ENCODE peak calls at places on chromosome 7, in four cellular contexts. U is GM12878, C is K562, R is H1. D is an unnamed sample.

GRCh38 chr7:27661776-27662489 is 750 bp downstream of the HIBADH start:
- DNase-seq in C (peak; percentile 29), U (no peak), R (no peak), D (peak; percentile 19)

GRCh38 chr7:25009271-25009670 is 29.3 kb upstream of the OSBPL3 start:
- DNase-seq in R (no peak), C (no peak), U (no peak), D (peak; percentile 98)

GRCh38 chr7:46879783-46880182 is 702.1 kb downstream of the TNS3 start:
- DNase-seq in R (no peak), U (no peak), C (no peak), D (no peak)

GRCh38 chr7:145216876-145217275 is 381.0 kb upstream of the TPK1 start:
- DNase-seq in U (no peak), C (no peak), R (no peak), D (no peak)

GRCh38 chr7:64868469-64868868 is 34.6 kb upstream of the ZNF273 start:
- DNase-seq in R (no peak), C (no peak), U (no peak), D (no peak)

GRCh38 chr7:28411876-28412662 is at the start of gene CREB5:
- DNase-seq in C (no peak), R (no peak), U (no peak), D (peak; percentile 42)

GRCh38 chr7:127708788-127709187 is 56.8 kb downstream of the SND1 start:
- DNase-seq in R (peak; percentile 79), C (peak; percentile 75), U (peak; percentile 34), D (peak; percentile 86)

GRCh38 chr7:90297118-90297517 is 24.0 kb downstream of the FAM237B start:
- DNase-seq in C (no peak), U (no peak), R (no peak), D (no peak)

GRCh38 chr7:45246339-45246738 is 88.7 kb downstream of the RAMP3 start:
- DNase-seq in R (no peak), C (no peak), U (no peak), D (no peak)

GRCh38 chr7:94288091-94288490 is 106.6 kb upstream of the COL1A2 start:
- DNase-seq in R (no peak), U (no peak), C (no peak), D (peak; percentile 34)

GRCh38 chr7:82444220-82445049 is 858 bp upstream of the CACNA2D1 start:
- DNase-seq in R (no peak), U (no peak), C (no peak), D (no peak)

GRCh38 chr7:76364198-76364584 is 5.4 kb upstream of the YWHAG start:
- DNase-seq in U (no peak), C (no peak), R (no peak), D (peak; percentile 68)

GRCh38 chr7:69561256-69561655 is 37.0 kb upstream of the AUTS2 start:
- DNase-seq in R (no peak), U (no peak), C (no peak), D (no peak)

GRCh38 chr7:141674702-141675101 is 27.3 kb downstream of the DENND11 start:
- DNase-seq in C (peak; percentile 52), R (peak; percentile 71), U (no peak), D (no peak)

GRCh38 chr7:25124485-25125136 is 449 bp downstream of the CYCS start:
- DNase-seq in R (no peak), U (no peak), C (peak; percentile 38), D (no peak)

GRCh38 chr7:64892666-64893269 is 10.3 kb upstream of the ZNF273 start:
- DNase-seq in U (no peak), R (no peak), C (no peak), D (no peak)

GRCh38 chr7:124031919-124032318 is 948 bp downstream of the TMEM229A start:
- DNase-seq in U (no peak), C (no peak), R (no peak), D (no peak)

GRCh38 chr7:66899552-66900280 is 21.3 kb upstream of the TMEM248 start:
- DNase-seq in R (no peak), C (no peak), U (no peak), D (no peak)

GRCh38 chr7:50486512-50486911 is 36.4 kb upstream of the FIGNL1 start:
- DNase-seq in U (no peak), R (no peak), C (no peak), D (no peak)

GRCh38 chr7:123624527-123625183 is 23.0 kb downstream of the ASB15 start:
- DNase-seq in C (peak; percentile 81), R (peak; percentile 83), U (peak; percentile 25), D (peak; percentile 25)

GRCh38 chr7:92695308-92696261 is 105.4 kb upstream of the FAM133B start:
- DNase-seq in R (peak; percentile 61), C (no peak), U (no peak), D (peak; percentile 90)

GRCh38 chr7:148803094-148803493 is 81.0 kb downstream of the EZH2 start:
- DNase-seq in R (no peak), U (no peak), C (no peak), D (no peak)

GRCh38 chr7:29115130-29115529 is 31.2 kb downstream of the CPVL start:
- DNase-seq in C (no peak), R (no peak), U (no peak), D (no peak)

GRCh38 chr7:121406866-121407439 is 10.8 kb upstream of the FAM3C start:
- DNase-seq in R (no peak), C (no peak), U (no peak), D (no peak)

GRCh38 chr7:108291791-108292440 is 161.8 kb upstream of the LAMB4 start:
- DNase-seq in U (no peak), R (no peak), C (no peak), D (no peak)

GRCh38 chr7:121499526-121500123 is 103.5 kb upstream of the FAM3C start:
- DNase-seq in U (no peak), C (no peak), R (no peak), D (no peak)

GRCh38 chr7:46747222-46747621 is 826.1 kb upstream of the IGFBP3 start:
- DNase-seq in C (no peak), U (no peak), R (no peak), D (no peak)

GRCh38 chr7:138750473-138750872 is 47.3 kb upstream of the TMEM213 start:
- DNase-seq in R (no peak), C (no peak), U (no peak), D (no peak)

GRCh38 chr7:129664029-129665012 is 52.8 kb downstream of the NRF1 start:
- DNase-seq in U (peak; percentile 11), C (peak; percentile 57), R (no peak), D (peak; percentile 83)

GRCh38 chr7:70044525-70044924 is 446.2 kb downstream of the AUTS2 start:
- DNase-seq in U (no peak), R (no peak), C (no peak), D (no peak)

GRCh38 chr7:151736403-151736909 is 140.5 kb downstream of the PRKAG2 start:
- DNase-seq in R (peak; percentile 58), C (no peak), U (no peak), D (peak; percentile 96)
- TF ChIP-seq CHD1 in R (no peak), C (no peak), U (no peak), D (no peak)

GRCh38 chr7:157633465-157634185 is 296.8 kb downstream of the DNAJB6 start:
- DNase-seq in C (no peak), U (no peak), R (no peak), D (no peak)
- TF ChIP-seq CHD1 in C (no peak), U (no peak), R (no peak), D (no peak)

DNA sequence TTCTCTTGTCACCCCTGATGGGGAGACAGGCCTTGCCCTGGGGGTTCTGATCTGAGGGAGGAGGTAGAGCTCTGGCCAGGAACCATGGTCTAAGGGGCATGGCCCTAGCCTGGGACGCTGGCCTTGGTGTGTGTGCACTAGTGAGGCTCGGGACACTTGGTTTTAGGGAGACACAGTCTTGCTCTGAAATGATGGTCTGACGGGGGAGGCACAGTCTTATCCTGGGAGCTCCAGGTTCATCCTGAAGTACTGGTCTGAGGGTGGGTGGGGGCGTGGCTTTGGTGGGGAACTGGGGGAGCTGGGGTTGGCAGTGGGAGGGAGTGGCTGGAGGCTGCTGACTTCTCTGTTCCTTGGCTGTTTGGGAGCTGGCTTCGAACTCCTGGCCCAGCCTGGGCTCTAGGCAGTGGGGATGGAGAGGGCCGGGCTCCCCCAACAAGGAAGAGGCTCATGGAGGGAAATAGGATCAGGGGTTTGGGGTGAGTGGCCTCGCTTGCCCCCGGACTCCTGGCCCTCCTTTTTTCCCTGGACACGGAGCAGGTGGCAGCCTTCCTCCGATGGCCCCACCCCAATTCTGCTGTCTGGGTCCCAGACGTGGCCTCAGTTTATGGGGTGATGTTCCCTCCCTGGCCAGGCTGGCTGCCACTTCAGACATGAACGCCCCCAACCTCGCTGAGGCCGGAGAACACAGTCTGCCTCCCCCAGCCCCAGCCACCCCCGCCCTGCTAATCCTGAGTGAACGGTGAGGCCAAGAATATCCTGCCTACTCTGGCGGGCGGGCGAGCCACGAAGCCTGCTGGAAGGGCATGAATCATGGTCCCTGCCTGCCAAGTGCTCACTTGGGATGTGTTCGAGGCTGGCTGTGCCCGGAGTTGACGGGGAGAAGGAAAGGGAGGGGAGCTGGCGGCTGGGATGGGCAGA is 43.5 kb downstream of the TMEM270 start:
- DNase-seq in C (no peak), R (no peak), U (no peak), D (no peak)
- TF ChIP-seq CHD1 in C (no peak), R (no peak), U (no peak), D (no peak)

GRCh38 chr7:38929460-38930171 is 20.6 kb upstream of the VPS41 start:
- DNase-seq in R (no peak), C (peak; percentile 17), U (no peak), D (no peak)
- TF ChIP-seq CHD1 in R (no peak), C (no peak), U (no peak), D (no peak)

DNA sequence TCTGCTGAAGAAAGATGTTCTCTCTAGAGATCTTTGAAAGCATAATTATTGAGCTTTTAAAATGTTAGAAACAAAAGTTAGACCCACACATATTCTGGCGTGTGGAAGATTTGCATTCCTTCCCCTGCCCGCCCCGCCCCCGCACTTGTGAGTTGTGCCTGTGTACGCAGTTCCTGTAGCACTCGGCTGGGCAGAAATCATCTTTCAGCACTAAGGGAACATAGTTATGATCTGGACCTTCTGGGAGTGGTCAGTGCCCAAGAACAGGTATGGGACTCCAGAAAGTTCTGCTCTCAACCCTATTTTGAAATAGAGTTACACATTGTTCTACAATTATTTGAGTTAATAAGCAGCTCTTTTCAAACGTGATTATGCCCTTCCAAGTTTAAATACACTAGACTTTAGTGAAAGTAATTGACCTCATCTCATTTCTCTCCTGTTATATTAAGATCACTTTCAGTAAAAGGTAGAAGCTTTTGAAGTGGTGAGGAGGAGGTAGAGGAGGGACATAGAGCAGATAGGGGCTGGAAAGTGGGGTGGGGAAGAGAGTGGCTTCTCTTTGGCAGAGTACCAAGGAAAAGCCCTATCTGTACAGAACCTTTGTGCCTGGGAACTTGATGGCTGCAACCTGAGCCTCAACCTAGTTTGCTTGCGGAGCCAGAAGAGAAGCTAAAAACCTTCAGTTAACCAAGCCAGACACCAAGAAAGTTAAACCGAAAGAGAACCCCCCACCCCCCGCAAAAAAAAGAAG is 5.7 kb downstream of the BLVRA start:
- DNase-seq in R (peak; percentile 28), U (no peak), C (peak; percentile 58), D (no peak)
- TF ChIP-seq CHD1 in R (no peak), U (no peak), C (no peak), D (no peak)

D was measured in IMR-90.